ENCODE peak calls at places on chromosome 21, in four cellular contexts. One of them, this sample, is unnamed.

GRCh38 chr21:45276620-45277019 is 11.1 kb downstream of the POFUT2 start:
- DNase-seq in breast epithelium: no peak
- DNase-seq in lung: no peak
- DNase-seq in CD4-positive, alpha-beta T cell: no peak
- DNase-seq in this sample: peak; percentile 58

GRCh38 chr21:38954450-38955059 is 148.8 kb downstream of the ETS2 start:
- DNase-seq in breast epithelium: no peak
- DNase-seq in lung: no peak
- DNase-seq in CD4-positive, alpha-beta T cell: no peak
- DNase-seq in this sample: no peak

GRCh38 chr21:34598931-34599400 is 15.9 kb downstream of the RCAN1 start:
- DNase-seq in breast epithelium: no peak
- DNase-seq in lung: no peak
- DNase-seq in CD4-positive, alpha-beta T cell: no peak
- DNase-seq in this sample: no peak

GRCh38 chr21:44485254-44485793 is 30.0 kb downstream of the LRRC3 start:
- DNase-seq in breast epithelium: no peak
- DNase-seq in lung: peak; percentile 55
- DNase-seq in CD4-positive, alpha-beta T cell: no peak
- DNase-seq in this sample: peak; percentile 82

GRCh38 chr21:46097826-46098286 is at the start of gene COL6A2:
- DNase-seq in breast epithelium: peak; percentile 59
- DNase-seq in lung: peak; percentile 30
- DNase-seq in CD4-positive, alpha-beta T cell: peak; percentile 42
- DNase-seq in this sample: peak; percentile 78

GRCh38 chr21:39885119-39885848 is 18.0 kb downstream of the PCP4 start:
- DNase-seq in breast epithelium: no peak
- DNase-seq in lung: no peak
- DNase-seq in CD4-positive, alpha-beta T cell: no peak
- DNase-seq in this sample: no peak

GRCh38 chr21:41698071-41698470 is 68.8 kb downstream of the RIPK4 start:
- DNase-seq in breast epithelium: no peak
- DNase-seq in lung: no peak
- DNase-seq in CD4-positive, alpha-beta T cell: no peak
- DNase-seq in this sample: no peak

GRCh38 chr21:41280115-41280919 is 36.3 kb upstream of the FAM3B start:
- DNase-seq in breast epithelium: no peak
- DNase-seq in lung: no peak
- DNase-seq in CD4-positive, alpha-beta T cell: no peak
- DNase-seq in this sample: no peak

GRCh38 chr21:41425954-41426655 is at the start of gene MX1:
- DNase-seq in breast epithelium: peak; percentile 60
- DNase-seq in lung: peak; percentile 75
- DNase-seq in CD4-positive, alpha-beta T cell: peak; percentile 84
- DNase-seq in this sample: no peak

GRCh38 chr21:25670726-25671125 is 31.7 kb downstream of the JAM2 start:
- DNase-seq in breast epithelium: no peak
- DNase-seq in lung: no peak
- DNase-seq in CD4-positive, alpha-beta T cell: no peak
- DNase-seq in this sample: no peak

GRCh38 chr21:39575778-39576177 is 37.0 kb upstream of the B3GALT5 start:
- DNase-seq in breast epithelium: no peak
- DNase-seq in lung: no peak
- DNase-seq in CD4-positive, alpha-beta T cell: no peak
- DNase-seq in this sample: no peak

GRCh38 chr21:34635307-34635706 is 20.4 kb upstream of the RCAN1 start:
- DNase-seq in breast epithelium: no peak
- DNase-seq in lung: no peak
- DNase-seq in CD4-positive, alpha-beta T cell: no peak
- DNase-seq in this sample: no peak

GRCh38 chr21:28971171-28971570 is 21.5 kb downstream of the LTN1 start:
- DNase-seq in breast epithelium: no peak
- DNase-seq in lung: no peak
- DNase-seq in CD4-positive, alpha-beta T cell: no peak
- DNase-seq in this sample: no peak

GRCh38 chr21:44301093-44301492 is 1.2 kb downstream of the PFKL start:
- DNase-seq in breast epithelium: no peak
- DNase-seq in lung: no peak
- DNase-seq in CD4-positive, alpha-beta T cell: no peak
- DNase-seq in this sample: no peak

GRCh38 chr21:41445465-41445862 is 19.4 kb downstream of the MX1 start:
- DNase-seq in breast epithelium: no peak
- DNase-seq in lung: no peak
- DNase-seq in CD4-positive, alpha-beta T cell: no peak
- DNase-seq in this sample: no peak

GRCh38 chr21:34770581-34770980 is 101.8 kb downstream of the CLIC6 start:
- DNase-seq in breast epithelium: no peak
- DNase-seq in lung: no peak
- DNase-seq in CD4-positive, alpha-beta T cell: no peak
- DNase-seq in this sample: no peak

GRCh38 chr21:45148316-45149000 is 74.1 kb downstream of the ADARB1 start:
- DNase-seq in breast epithelium: peak; percentile 14
- DNase-seq in lung: no peak
- DNase-seq in CD4-positive, alpha-beta T cell: no peak
- DNase-seq in this sample: peak; percentile 66

GRCh38 chr21:45404726-45405270 is at the start of gene COL18A1:
- DNase-seq in breast epithelium: no peak
- DNase-seq in lung: peak; percentile 40
- DNase-seq in CD4-positive, alpha-beta T cell: peak; percentile 7
- DNase-seq in this sample: no peak

GRCh38 chr21:33878824-33879223 is 36.8 kb downstream of the ATP5PO start:
- DNase-seq in breast epithelium: no peak
- DNase-seq in lung: no peak
- DNase-seq in CD4-positive, alpha-beta T cell: no peak
- DNase-seq in this sample: no peak

GRCh38 chr21:40846566-40847411 is at the start of gene DSCAM:
- DNase-seq in breast epithelium: no peak
- DNase-seq in lung: no peak
- DNase-seq in CD4-positive, alpha-beta T cell: no peak
- DNase-seq in this sample: no peak

GRCh38 chr21:26093094-26093493 is 77.5 kb downstream of the APP start:
- DNase-seq in breast epithelium: no peak
- DNase-seq in lung: no peak
- DNase-seq in CD4-positive, alpha-beta T cell: no peak
- DNase-seq in this sample: no peak

GRCh38 chr21:16198546-16198945 is 468.8 kb downstream of the USP25 start:
- DNase-seq in breast epithelium: no peak
- DNase-seq in lung: no peak
- DNase-seq in CD4-positive, alpha-beta T cell: no peak
- DNase-seq in this sample: no peak

GRCh38 chr21:30240661-30241060 is 24.8 kb upstream of the CLDN8 start:
- DNase-seq in breast epithelium: no peak
- DNase-seq in lung: no peak
- DNase-seq in CD4-positive, alpha-beta T cell: no peak
- DNase-seq in this sample: no peak

GRCh38 chr21:17270234-17270633 is 242.6 kb upstream of the CXADR start:
- DNase-seq in breast epithelium: peak; percentile 33
- DNase-seq in lung: no peak
- DNase-seq in CD4-positive, alpha-beta T cell: no peak
- DNase-seq in this sample: no peak

GRCh38 chr21:39467746-39468145 is 16.0 kb downstream of the SH3BGR start:
- DNase-seq in breast epithelium: no peak
- DNase-seq in lung: no peak
- DNase-seq in CD4-positive, alpha-beta T cell: no peak
- DNase-seq in this sample: no peak

GRCh38 chr21:18204931-18205330 is 39.7 kb upstream of the CHODL start:
- DNase-seq in breast epithelium: no peak
- DNase-seq in lung: no peak
- DNase-seq in CD4-positive, alpha-beta T cell: no peak
- DNase-seq in this sample: no peak

GRCh38 chr21:15526793-15527192 is 203.0 kb upstream of the USP25 start:
- DNase-seq in breast epithelium: no peak
- DNase-seq in lung: no peak
- DNase-seq in CD4-positive, alpha-beta T cell: no peak
- DNase-seq in this sample: no peak

GRCh38 chr21:45517249-45518065 is 24.8 kb downstream of the SLC19A1 start:
- DNase-seq in breast epithelium: no peak
- DNase-seq in lung: no peak
- DNase-seq in CD4-positive, alpha-beta T cell: no peak
- DNase-seq in this sample: peak; percentile 50

GRCh38 chr21:21137986-21138385 is 139.8 kb downstream of the NCAM2 start:
- DNase-seq in breast epithelium: no peak
- DNase-seq in lung: no peak
- DNase-seq in CD4-positive, alpha-beta T cell: no peak
- DNase-seq in this sample: no peak

GRCh38 chr21:30444204-30444603 is 4.1 kb downstream of the KRTAP15-1 start:
- DNase-seq in breast epithelium: no peak
- DNase-seq in lung: no peak
- DNase-seq in CD4-positive, alpha-beta T cell: no peak
- DNase-seq in this sample: no peak

DNA sequence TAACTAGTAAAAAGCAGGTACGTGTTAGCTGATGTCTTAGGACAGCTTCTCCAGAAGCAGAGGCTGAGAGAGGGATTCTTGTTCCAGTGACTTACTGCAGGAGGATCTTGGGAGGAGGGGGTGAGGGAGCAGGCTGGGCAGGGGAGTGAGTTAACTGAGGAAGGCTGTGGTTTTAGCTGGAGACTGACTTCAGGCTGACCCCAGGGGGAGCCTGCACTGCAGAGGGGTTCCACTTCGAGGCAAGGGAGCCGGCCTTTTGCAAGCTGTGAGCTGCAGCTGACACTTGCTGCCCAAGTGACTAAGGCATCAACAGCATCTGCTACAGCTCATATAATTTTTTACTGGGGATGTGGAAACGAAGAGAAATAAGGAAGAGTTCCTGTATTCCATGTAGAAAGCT is 50.4 kb upstream of the SOD1 start:
- DNase-seq in breast epithelium: no peak
- DNase-seq in lung: no peak
- DNase-seq in CD4-positive, alpha-beta T cell: no peak
- DNase-seq in this sample: no peak
- TF ChIP-seq CTCF in breast epithelium: no peak
- TF ChIP-seq CTCF in lung: no peak
- TF ChIP-seq CTCF in CD4-positive, alpha-beta T cell: no peak
- TF ChIP-seq CTCF in this sample: no peak

GRCh38 chr21:42781150-42781980 is 98.0 kb downstream of the WDR4 start:
- DNase-seq in breast epithelium: peak; percentile 50
- DNase-seq in lung: no peak
- DNase-seq in CD4-positive, alpha-beta T cell: no peak
- DNase-seq in this sample: no peak
- TF ChIP-seq CTCF in breast epithelium: no peak
- TF ChIP-seq CTCF in lung: no peak
- TF ChIP-seq CTCF in CD4-positive, alpha-beta T cell: no peak
- TF ChIP-seq CTCF in this sample: peak; percentile 25

DNA sequence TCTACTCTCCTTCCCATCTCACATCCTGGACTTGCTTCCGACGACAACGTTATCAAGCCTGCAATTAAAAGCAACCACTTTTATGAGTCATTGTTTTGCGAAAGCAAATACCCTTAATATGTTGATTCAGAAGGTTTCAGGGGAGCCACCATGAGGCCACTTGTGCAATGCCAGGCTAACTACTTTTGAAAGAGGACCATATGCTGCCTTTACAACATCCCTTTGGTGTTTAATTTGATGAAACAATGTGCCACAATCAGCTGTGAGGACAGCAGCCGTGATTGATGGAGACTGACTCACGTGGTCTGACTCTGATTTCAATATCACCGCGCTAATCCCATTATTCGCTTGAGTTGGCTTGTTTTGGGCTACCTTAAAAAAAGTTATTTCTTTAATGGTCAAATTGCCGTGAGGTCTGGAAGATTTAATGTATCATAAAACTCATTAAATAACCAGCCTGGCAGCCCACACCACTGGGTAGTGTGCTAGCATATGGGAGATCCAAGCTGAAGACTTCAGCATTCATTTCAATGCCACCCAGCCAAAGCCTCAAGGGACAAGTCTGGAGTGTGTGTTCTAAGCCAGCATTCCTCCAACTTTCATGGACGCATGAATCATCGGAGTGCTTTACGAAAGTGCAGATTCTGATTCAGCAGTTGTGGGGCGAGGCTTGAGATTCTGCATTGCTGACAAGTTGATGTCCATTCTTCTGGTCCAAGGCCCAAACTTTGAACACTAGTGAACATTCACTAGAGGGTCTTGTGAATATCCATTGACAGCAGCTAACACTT is 73.3 kb upstream of the PAXBP1 start:
- DNase-seq in breast epithelium: no peak
- DNase-seq in lung: no peak
- DNase-seq in CD4-positive, alpha-beta T cell: no peak
- DNase-seq in this sample: no peak
- TF ChIP-seq CTCF in breast epithelium: no peak
- TF ChIP-seq CTCF in lung: no peak
- TF ChIP-seq CTCF in CD4-positive, alpha-beta T cell: no peak
- TF ChIP-seq CTCF in this sample: no peak

DNA sequence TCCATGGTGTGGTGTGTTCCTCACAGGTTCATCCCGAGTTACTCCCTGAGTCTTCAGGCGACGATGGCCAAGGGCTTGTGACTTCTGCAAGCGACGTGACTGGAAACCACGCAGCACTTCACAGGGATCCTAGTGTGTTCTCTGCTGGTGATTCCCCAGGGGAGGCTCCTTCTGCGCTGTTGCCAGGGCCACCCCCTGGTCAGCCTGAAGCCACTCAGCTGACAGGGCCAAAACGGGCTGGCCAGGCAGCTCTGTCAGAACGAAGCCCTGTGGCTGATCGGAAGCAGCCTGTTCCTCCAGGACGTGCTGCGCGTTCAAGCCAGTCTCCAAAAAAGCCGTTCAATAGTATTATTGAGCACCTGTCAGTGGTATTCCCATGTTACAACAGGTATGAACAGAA is 71.5 kb downstream of the VPS26C start:
- DNase-seq in breast epithelium: no peak
- DNase-seq in lung: no peak
- DNase-seq in CD4-positive, alpha-beta T cell: no peak
- DNase-seq in this sample: no peak
- TF ChIP-seq CTCF in breast epithelium: no peak
- TF ChIP-seq CTCF in lung: no peak
- TF ChIP-seq CTCF in CD4-positive, alpha-beta T cell: no peak
- TF ChIP-seq CTCF in this sample: no peak

DNA sequence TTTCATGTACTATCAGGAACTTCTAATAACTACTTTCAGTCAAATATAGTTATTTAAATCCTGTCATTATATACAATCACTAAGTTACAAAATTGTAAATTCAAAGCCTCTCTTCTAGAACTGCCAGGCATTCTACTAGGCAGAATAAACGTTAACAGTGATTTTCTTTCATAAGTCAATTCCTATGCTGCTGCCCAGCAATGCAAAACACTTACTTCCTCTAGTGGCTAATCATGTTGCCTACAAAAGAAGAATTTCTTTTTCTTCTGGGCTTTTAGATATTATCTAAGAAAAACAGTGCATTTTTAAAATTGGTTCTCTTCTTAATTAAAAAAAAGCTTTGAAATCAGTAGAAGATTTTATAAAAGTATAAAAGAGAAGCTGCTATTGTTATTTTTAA is 509.8 kb upstream of the ADAMTS5 start:
- DNase-seq in breast epithelium: no peak
- DNase-seq in lung: no peak
- DNase-seq in CD4-positive, alpha-beta T cell: no peak
- DNase-seq in this sample: no peak
- TF ChIP-seq CTCF in breast epithelium: peak; percentile 52
- TF ChIP-seq CTCF in lung: no peak
- TF ChIP-seq CTCF in CD4-positive, alpha-beta T cell: no peak
- TF ChIP-seq CTCF in this sample: peak; percentile 37

DNA sequence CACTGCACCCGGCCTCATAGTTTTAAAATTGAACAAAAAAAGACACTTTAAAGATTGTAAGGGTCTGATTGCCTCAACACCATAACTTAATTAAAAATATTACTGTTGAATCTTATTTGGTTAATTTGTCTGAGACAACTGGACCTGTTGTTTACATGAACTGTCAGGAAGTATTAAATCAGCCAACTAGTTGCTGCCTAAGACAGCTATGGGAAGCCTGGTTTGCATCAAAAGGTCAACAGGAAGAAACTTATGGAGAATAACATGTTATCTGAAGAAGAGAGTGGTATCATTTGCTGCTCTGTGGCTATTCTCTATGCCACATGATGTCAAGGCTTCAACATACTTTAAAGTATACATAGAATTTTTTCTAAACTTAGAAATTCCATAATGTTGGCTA is 853.5 kb upstream of the ADAMTS5 start:
- DNase-seq in breast epithelium: no peak
- DNase-seq in lung: no peak
- DNase-seq in CD4-positive, alpha-beta T cell: no peak
- DNase-seq in this sample: no peak
- TF ChIP-seq CTCF in breast epithelium: no peak
- TF ChIP-seq CTCF in lung: no peak
- TF ChIP-seq CTCF in CD4-positive, alpha-beta T cell: no peak
- TF ChIP-seq CTCF in this sample: no peak

This sample was measured in type B pancreatic cell.